ENCODE peak calls at places on chromosomes 5 and 9, in four cellular contexts. One of them, this sample, is unnamed.

GRCh38 chr9:73116030-73116429 is 35.6 kb upstream of the ANXA1 start:
- DNase-seq in NCI-H1417: no peak
- DNase-seq in choroid plexus epithelial cell: peak
- DNase-seq in OCI-LY7: no peak
- DNase-seq in this sample: no peak

GRCh38 chr9:135905380-135906282 is 1.7 kb downstream of the CAMSAP1 start:
- DNase-seq in NCI-H1417: no peak
- DNase-seq in OCI-LY7: peak
- DNase-seq in choroid plexus epithelial cell: no peak
- DNase-seq in this sample: no peak

GRCh38 chr5:119355636-119356383 is at the start of gene TNFAIP8:
- DNase-seq in NCI-H1417: no peak
- DNase-seq in choroid plexus epithelial cell: peak
- DNase-seq in OCI-LY7: peak
- DNase-seq in this sample: peak

GRCh38 chr9:33906769-33907168 is 89.8 kb downstream of the UBE2R2 start:
- DNase-seq in NCI-H1417: no peak
- DNase-seq in OCI-LY7: no peak
- DNase-seq in choroid plexus epithelial cell: no peak
- DNase-seq in this sample: no peak

GRCh38 chr9:7103382-7104170 is 345.8 kb downstream of the KDM4C start:
- DNase-seq in NCI-H1417: no peak
- DNase-seq in OCI-LY7: no peak
- DNase-seq in choroid plexus epithelial cell: peak
- DNase-seq in this sample: no peak

GRCh38 chr5:64615895-64616294 is 74.4 kb upstream of the SHISAL2B start:
- DNase-seq in NCI-H1417: no peak
- DNase-seq in choroid plexus epithelial cell: no peak
- DNase-seq in OCI-LY7: no peak
- DNase-seq in this sample: no peak

GRCh38 chr9:16992138-16992537 is 121.7 kb upstream of the BNC2 start:
- DNase-seq in choroid plexus epithelial cell: no peak
- DNase-seq in OCI-LY7: no peak
- DNase-seq in NCI-H1417: no peak
- DNase-seq in this sample: no peak

GRCh38 chr5:82159014-82159413 is 119.1 kb downstream of the RPS23 start:
- DNase-seq in OCI-LY7: no peak
- DNase-seq in NCI-H1417: no peak
- DNase-seq in choroid plexus epithelial cell: peak
- DNase-seq in this sample: peak

GRCh38 chr5:35761541-35761940 is 95.2 kb upstream of the IL7R start:
- DNase-seq in NCI-H1417: no peak
- DNase-seq in choroid plexus epithelial cell: no peak
- DNase-seq in OCI-LY7: no peak
- DNase-seq in this sample: no peak

GRCh38 chr5:7397005-7397546 is 1.1 kb downstream of the ADCY2 start:
- DNase-seq in NCI-H1417: peak
- DNase-seq in OCI-LY7: no peak
- DNase-seq in choroid plexus epithelial cell: no peak
- DNase-seq in this sample: no peak

GRCh38 chr9:129383415-129384088 is 205.5 kb upstream of the IER5L start:
- DNase-seq in OCI-LY7: peak
- DNase-seq in choroid plexus epithelial cell: peak
- DNase-seq in NCI-H1417: peak
- DNase-seq in this sample: peak

GRCh38 chr5:168699002-168699401 is 119.8 kb upstream of the PANK3 start:
- DNase-seq in NCI-H1417: no peak
- DNase-seq in OCI-LY7: no peak
- DNase-seq in choroid plexus epithelial cell: no peak
- DNase-seq in this sample: no peak

GRCh38 chr9:78543353-78543752 is 246.4 kb downstream of the PSAT1 start:
- DNase-seq in OCI-LY7: no peak
- DNase-seq in choroid plexus epithelial cell: no peak
- DNase-seq in NCI-H1417: no peak
- DNase-seq in this sample: no peak

GRCh38 chr9:123268240-123268949 is at the start of gene STRBP:
- DNase-seq in OCI-LY7: peak
- DNase-seq in NCI-H1417: peak
- DNase-seq in choroid plexus epithelial cell: peak
- DNase-seq in this sample: peak

GRCh38 chr9:68708089-68708488 is 3.0 kb downstream of the PIP5K1B start:
- DNase-seq in choroid plexus epithelial cell: no peak
- DNase-seq in NCI-H1417: no peak
- DNase-seq in OCI-LY7: no peak
- DNase-seq in this sample: no peak

GRCh38 chr9:35716236-35716635 is 15.8 kb downstream of the TLN1 start:
- DNase-seq in OCI-LY7: no peak
- DNase-seq in choroid plexus epithelial cell: no peak
- DNase-seq in NCI-H1417: no peak
- DNase-seq in this sample: no peak

GRCh38 chr5:93891491-93892480 is 150.4 kb upstream of the POU5F2 start:
- DNase-seq in NCI-H1417: peak
- DNase-seq in OCI-LY7: no peak
- DNase-seq in choroid plexus epithelial cell: no peak
- DNase-seq in this sample: no peak

GRCh38 chr9:134525841-134526797 is 115.5 kb upstream of the COL5A1 start:
- DNase-seq in choroid plexus epithelial cell: no peak
- DNase-seq in OCI-LY7: no peak
- DNase-seq in NCI-H1417: no peak
- DNase-seq in this sample: no peak

GRCh38 chr5:167294861-167295685 is 996.4 kb upstream of the WWC1 start:
- DNase-seq in choroid plexus epithelial cell: peak
- DNase-seq in NCI-H1417: no peak
- DNase-seq in OCI-LY7: no peak
- DNase-seq in this sample: peak

GRCh38 chr9:311837-312236 is 97.2 kb downstream of the DOCK8 start:
- DNase-seq in choroid plexus epithelial cell: no peak
- DNase-seq in NCI-H1417: no peak
- DNase-seq in OCI-LY7: no peak
- DNase-seq in this sample: no peak

GRCh38 chr5:21685536-21685935 is 1167.6 kb downstream of the CDH12 start:
- DNase-seq in NCI-H1417: no peak
- DNase-seq in choroid plexus epithelial cell: no peak
- DNase-seq in OCI-LY7: no peak
- DNase-seq in this sample: peak

GRCh38 chr5:134073404-134073803 is 41.1 kb upstream of the TCF7 start:
- DNase-seq in NCI-H1417: no peak
- DNase-seq in choroid plexus epithelial cell: no peak
- DNase-seq in OCI-LY7: no peak
- DNase-seq in this sample: no peak

This sample was measured in fibroblast of the conjunctiva.